ENCODE peak calls at places on chromosomes 7 and 10, in eight cellular contexts. One of them, this sample, is unnamed.
A peak's percentile ranks its signal among the peaks of the same experiment; 100 is the strongest.

GRCh38 chr10:4532976-4533375 is 293.0 kb upstream of the AKR1E2 start:
- DNase-seq in activated T-cell treated with anti-CD3 and anti-CD28 coated beads, Interleukin-2, amount 50 U/mL, for 72 hours: no peak
- DNase-seq in adrenal gland: no peak
- DNase-seq in activated naive CD4-positive, alpha-beta T cell treated with anti-CD3 and anti-CD28 coated beads for 36 hours: no peak
- DNase-seq in NCI-H1092: no peak
- DNase-seq in cardiac fibroblast: peak; percentile 66
- DNase-seq in activated CD4-positive, alpha-beta T cell treated with anti-CD3 and anti-CD28 coated beads, Interleukin-2, amount 10 ng/mL, durations not matched to agents 7 days and 5 days: no peak
- DNase-seq in DMS53: no peak
- DNase-seq in this sample: no peak

GRCh38 chr7:108284349-108285017 is 154.3 kb upstream of the LAMB4 start:
- DNase-seq in activated T-cell treated with anti-CD3 and anti-CD28 coated beads, Interleukin-2, amount 50 U/mL, for 72 hours: peak; percentile 39
- DNase-seq in adrenal gland: no peak
- DNase-seq in activated naive CD4-positive, alpha-beta T cell treated with anti-CD3 and anti-CD28 coated beads for 36 hours: peak; percentile 32
- DNase-seq in NCI-H1092: no peak
- DNase-seq in cardiac fibroblast: no peak
- DNase-seq in activated CD4-positive, alpha-beta T cell treated with anti-CD3 and anti-CD28 coated beads, Interleukin-2, amount 10 ng/mL, durations not matched to agents 7 days and 5 days: no peak
- DNase-seq in DMS53: no peak
- DNase-seq in this sample: no peak

GRCh38 chr7:139709460-139709859 is 68.3 kb downstream of the HIPK2 start:
- DNase-seq in activated T-cell treated with anti-CD3 and anti-CD28 coated beads, Interleukin-2, amount 50 U/mL, for 72 hours: no peak
- DNase-seq in adrenal gland: peak; percentile 57
- DNase-seq in activated naive CD4-positive, alpha-beta T cell treated with anti-CD3 and anti-CD28 coated beads for 36 hours: no peak
- DNase-seq in NCI-H1092: no peak
- DNase-seq in cardiac fibroblast: peak; percentile 47
- DNase-seq in activated CD4-positive, alpha-beta T cell treated with anti-CD3 and anti-CD28 coated beads, Interleukin-2, amount 10 ng/mL, durations not matched to agents 7 days and 5 days: no peak
- DNase-seq in DMS53: no peak
- DNase-seq in this sample: no peak

GRCh38 chr10:92697663-92698511 is 8.1 kb downstream of the HHEX start:
- DNase-seq in activated T-cell treated with anti-CD3 and anti-CD28 coated beads, Interleukin-2, amount 50 U/mL, for 72 hours: no peak
- DNase-seq in adrenal gland: no peak
- DNase-seq in activated naive CD4-positive, alpha-beta T cell treated with anti-CD3 and anti-CD28 coated beads for 36 hours: no peak
- DNase-seq in NCI-H1092: no peak
- DNase-seq in cardiac fibroblast: no peak
- DNase-seq in activated CD4-positive, alpha-beta T cell treated with anti-CD3 and anti-CD28 coated beads, Interleukin-2, amount 10 ng/mL, durations not matched to agents 7 days and 5 days: no peak
- DNase-seq in DMS53: no peak
- DNase-seq in this sample: no peak

GRCh38 chr7:27164381-27165088 is 802 bp downstream of the HOXA9 start:
- DNase-seq in activated T-cell treated with anti-CD3 and anti-CD28 coated beads, Interleukin-2, amount 50 U/mL, for 72 hours: no peak
- DNase-seq in adrenal gland: no peak
- DNase-seq in activated naive CD4-positive, alpha-beta T cell treated with anti-CD3 and anti-CD28 coated beads for 36 hours: no peak
- DNase-seq in NCI-H1092: no peak
- DNase-seq in cardiac fibroblast: no peak
- DNase-seq in activated CD4-positive, alpha-beta T cell treated with anti-CD3 and anti-CD28 coated beads, Interleukin-2, amount 10 ng/mL, durations not matched to agents 7 days and 5 days: no peak
- DNase-seq in DMS53: peak; percentile 48
- DNase-seq in this sample: peak; percentile 30

GRCh38 chr10:43665054-43665453 is 16.4 kb upstream of the ZNF32 start:
- DNase-seq in activated T-cell treated with anti-CD3 and anti-CD28 coated beads, Interleukin-2, amount 50 U/mL, for 72 hours: no peak
- DNase-seq in adrenal gland: no peak
- DNase-seq in activated naive CD4-positive, alpha-beta T cell treated with anti-CD3 and anti-CD28 coated beads for 36 hours: no peak
- DNase-seq in NCI-H1092: no peak
- DNase-seq in cardiac fibroblast: no peak
- DNase-seq in activated CD4-positive, alpha-beta T cell treated with anti-CD3 and anti-CD28 coated beads, Interleukin-2, amount 10 ng/mL, durations not matched to agents 7 days and 5 days: no peak
- DNase-seq in DMS53: no peak
- DNase-seq in this sample: no peak

GRCh38 chr10:123860856-123861255 is 30.8 kb downstream of the CPXM2 start:
- DNase-seq in activated T-cell treated with anti-CD3 and anti-CD28 coated beads, Interleukin-2, amount 50 U/mL, for 72 hours: no peak
- DNase-seq in adrenal gland: no peak
- DNase-seq in activated naive CD4-positive, alpha-beta T cell treated with anti-CD3 and anti-CD28 coated beads for 36 hours: no peak
- DNase-seq in NCI-H1092: no peak
- DNase-seq in cardiac fibroblast: no peak
- DNase-seq in activated CD4-positive, alpha-beta T cell treated with anti-CD3 and anti-CD28 coated beads, Interleukin-2, amount 10 ng/mL, durations not matched to agents 7 days and 5 days: no peak
- DNase-seq in DMS53: no peak
- DNase-seq in this sample: no peak

GRCh38 chr10:78335691-78336401 is 302.2 kb downstream of the RPS24 start:
- DNase-seq in activated T-cell treated with anti-CD3 and anti-CD28 coated beads, Interleukin-2, amount 50 U/mL, for 72 hours: no peak
- DNase-seq in adrenal gland: peak; percentile 22
- DNase-seq in activated naive CD4-positive, alpha-beta T cell treated with anti-CD3 and anti-CD28 coated beads for 36 hours: no peak
- DNase-seq in NCI-H1092: no peak
- DNase-seq in cardiac fibroblast: peak; percentile 27
- DNase-seq in activated CD4-positive, alpha-beta T cell treated with anti-CD3 and anti-CD28 coated beads, Interleukin-2, amount 10 ng/mL, durations not matched to agents 7 days and 5 days: no peak
- DNase-seq in DMS53: peak; percentile 86
- DNase-seq in this sample: peak; percentile 66

GRCh38 chr7:24907311-24907886 is 72.6 kb downstream of the OSBPL3 start:
- DNase-seq in activated T-cell treated with anti-CD3 and anti-CD28 coated beads, Interleukin-2, amount 50 U/mL, for 72 hours: peak; percentile 42
- DNase-seq in adrenal gland: no peak
- DNase-seq in activated naive CD4-positive, alpha-beta T cell treated with anti-CD3 and anti-CD28 coated beads for 36 hours: peak; percentile 48
- DNase-seq in NCI-H1092: no peak
- DNase-seq in cardiac fibroblast: peak; percentile 43
- DNase-seq in activated CD4-positive, alpha-beta T cell treated with anti-CD3 and anti-CD28 coated beads, Interleukin-2, amount 10 ng/mL, durations not matched to agents 7 days and 5 days: peak; percentile 46
- DNase-seq in DMS53: peak; percentile 85
- DNase-seq in this sample: no peak

GRCh38 chr7:158353606-158354570 is 233.7 kb downstream of the PTPRN2 start:
- DNase-seq in activated T-cell treated with anti-CD3 and anti-CD28 coated beads, Interleukin-2, amount 50 U/mL, for 72 hours: no peak
- DNase-seq in adrenal gland: no peak
- DNase-seq in activated naive CD4-positive, alpha-beta T cell treated with anti-CD3 and anti-CD28 coated beads for 36 hours: peak; percentile 34
- DNase-seq in NCI-H1092: peak; percentile 25
- DNase-seq in cardiac fibroblast: peak; percentile 10
- DNase-seq in activated CD4-positive, alpha-beta T cell treated with anti-CD3 and anti-CD28 coated beads, Interleukin-2, amount 10 ng/mL, durations not matched to agents 7 days and 5 days: peak; percentile 24
- DNase-seq in DMS53: peak; percentile 73
- DNase-seq in this sample: peak; percentile 1

GRCh38 chr10:6958254-6958653 is 378.2 kb upstream of the PRKCQ start:
- DNase-seq in activated T-cell treated with anti-CD3 and anti-CD28 coated beads, Interleukin-2, amount 50 U/mL, for 72 hours: no peak
- DNase-seq in adrenal gland: no peak
- DNase-seq in activated naive CD4-positive, alpha-beta T cell treated with anti-CD3 and anti-CD28 coated beads for 36 hours: no peak
- DNase-seq in NCI-H1092: no peak
- DNase-seq in cardiac fibroblast: no peak
- DNase-seq in activated CD4-positive, alpha-beta T cell treated with anti-CD3 and anti-CD28 coated beads, Interleukin-2, amount 10 ng/mL, durations not matched to agents 7 days and 5 days: no peak
- DNase-seq in DMS53: no peak
- DNase-seq in this sample: no peak

GRCh38 chr7:87414400-87415188 is 60.9 kb downstream of the ABCB4 start:
- DNase-seq in activated T-cell treated with anti-CD3 and anti-CD28 coated beads, Interleukin-2, amount 50 U/mL, for 72 hours: no peak
- DNase-seq in adrenal gland: no peak
- DNase-seq in activated naive CD4-positive, alpha-beta T cell treated with anti-CD3 and anti-CD28 coated beads for 36 hours: no peak
- DNase-seq in NCI-H1092: no peak
- DNase-seq in cardiac fibroblast: no peak
- DNase-seq in activated CD4-positive, alpha-beta T cell treated with anti-CD3 and anti-CD28 coated beads, Interleukin-2, amount 10 ng/mL, durations not matched to agents 7 days and 5 days: no peak
- DNase-seq in DMS53: peak; percentile 31
- DNase-seq in this sample: no peak

GRCh38 chr7:19397917-19398316 is 252.7 kb upstream of the FERD3L start:
- DNase-seq in activated T-cell treated with anti-CD3 and anti-CD28 coated beads, Interleukin-2, amount 50 U/mL, for 72 hours: no peak
- DNase-seq in adrenal gland: no peak
- DNase-seq in activated naive CD4-positive, alpha-beta T cell treated with anti-CD3 and anti-CD28 coated beads for 36 hours: no peak
- DNase-seq in NCI-H1092: no peak
- DNase-seq in cardiac fibroblast: no peak
- DNase-seq in activated CD4-positive, alpha-beta T cell treated with anti-CD3 and anti-CD28 coated beads, Interleukin-2, amount 10 ng/mL, durations not matched to agents 7 days and 5 days: no peak
- DNase-seq in DMS53: peak; percentile 15
- DNase-seq in this sample: no peak

GRCh38 chr10:119401671-119402395 is 140.7 kb downstream of the RGS10 start:
- DNase-seq in activated T-cell treated with anti-CD3 and anti-CD28 coated beads, Interleukin-2, amount 50 U/mL, for 72 hours: no peak
- DNase-seq in adrenal gland: peak; percentile 46
- DNase-seq in activated naive CD4-positive, alpha-beta T cell treated with anti-CD3 and anti-CD28 coated beads for 36 hours: no peak
- DNase-seq in NCI-H1092: no peak
- DNase-seq in cardiac fibroblast: peak; percentile 89
- DNase-seq in activated CD4-positive, alpha-beta T cell treated with anti-CD3 and anti-CD28 coated beads, Interleukin-2, amount 10 ng/mL, durations not matched to agents 7 days and 5 days: no peak
- DNase-seq in DMS53: peak; percentile 64
- DNase-seq in this sample: peak; percentile 78

GRCh38 chr7:6640246-6640721 is 3.2 kb downstream of the ZNF316 start:
- DNase-seq in activated T-cell treated with anti-CD3 and anti-CD28 coated beads, Interleukin-2, amount 50 U/mL, for 72 hours: no peak
- DNase-seq in adrenal gland: no peak
- DNase-seq in activated naive CD4-positive, alpha-beta T cell treated with anti-CD3 and anti-CD28 coated beads for 36 hours: peak; percentile 45
- DNase-seq in NCI-H1092: no peak
- DNase-seq in cardiac fibroblast: peak; percentile 56
- DNase-seq in activated CD4-positive, alpha-beta T cell treated with anti-CD3 and anti-CD28 coated beads, Interleukin-2, amount 10 ng/mL, durations not matched to agents 7 days and 5 days: no peak
- DNase-seq in DMS53: no peak
- DNase-seq in this sample: peak; percentile 56

GRCh38 chr10:133475821-133476640 is 22.3 kb downstream of the SCART1 start:
- DNase-seq in activated T-cell treated with anti-CD3 and anti-CD28 coated beads, Interleukin-2, amount 50 U/mL, for 72 hours: peak; percentile 16
- DNase-seq in adrenal gland: no peak
- DNase-seq in activated naive CD4-positive, alpha-beta T cell treated with anti-CD3 and anti-CD28 coated beads for 36 hours: peak; percentile 22
- DNase-seq in NCI-H1092: no peak
- DNase-seq in cardiac fibroblast: no peak
- DNase-seq in activated CD4-positive, alpha-beta T cell treated with anti-CD3 and anti-CD28 coated beads, Interleukin-2, amount 10 ng/mL, durations not matched to agents 7 days and 5 days: peak; percentile 47
- DNase-seq in DMS53: no peak
- DNase-seq in this sample: no peak

GRCh38 chr10:5648494-5649457 is 17.6 kb downstream of the ASB13 start:
- DNase-seq in activated T-cell treated with anti-CD3 and anti-CD28 coated beads, Interleukin-2, amount 50 U/mL, for 72 hours: no peak
- DNase-seq in adrenal gland: no peak
- DNase-seq in activated naive CD4-positive, alpha-beta T cell treated with anti-CD3 and anti-CD28 coated beads for 36 hours: no peak
- DNase-seq in NCI-H1092: no peak
- DNase-seq in cardiac fibroblast: no peak
- DNase-seq in activated CD4-positive, alpha-beta T cell treated with anti-CD3 and anti-CD28 coated beads, Interleukin-2, amount 10 ng/mL, durations not matched to agents 7 days and 5 days: no peak
- DNase-seq in DMS53: peak; percentile 41
- DNase-seq in this sample: no peak

GRCh38 chr10:8138471-8138870 is 84.0 kb downstream of the GATA3 start:
- DNase-seq in activated T-cell treated with anti-CD3 and anti-CD28 coated beads, Interleukin-2, amount 50 U/mL, for 72 hours: no peak
- DNase-seq in adrenal gland: no peak
- DNase-seq in activated naive CD4-positive, alpha-beta T cell treated with anti-CD3 and anti-CD28 coated beads for 36 hours: no peak
- DNase-seq in NCI-H1092: no peak
- DNase-seq in cardiac fibroblast: peak; percentile 23
- DNase-seq in activated CD4-positive, alpha-beta T cell treated with anti-CD3 and anti-CD28 coated beads, Interleukin-2, amount 10 ng/mL, durations not matched to agents 7 days and 5 days: no peak
- DNase-seq in DMS53: no peak
- DNase-seq in this sample: no peak

GRCh38 chr10:44010873-44011602 is 362.4 kb upstream of the ZNF32 start:
- DNase-seq in activated T-cell treated with anti-CD3 and anti-CD28 coated beads, Interleukin-2, amount 50 U/mL, for 72 hours: peak; percentile 40
- DNase-seq in adrenal gland: no peak
- DNase-seq in activated naive CD4-positive, alpha-beta T cell treated with anti-CD3 and anti-CD28 coated beads for 36 hours: peak; percentile 67
- DNase-seq in NCI-H1092: no peak
- DNase-seq in cardiac fibroblast: no peak
- DNase-seq in activated CD4-positive, alpha-beta T cell treated with anti-CD3 and anti-CD28 coated beads, Interleukin-2, amount 10 ng/mL, durations not matched to agents 7 days and 5 days: no peak
- DNase-seq in DMS53: peak; percentile 5
- DNase-seq in this sample: peak; percentile 52

GRCh38 chr7:107592361-107593024 is 12.4 kb downstream of the BCAP29 start:
- DNase-seq in activated T-cell treated with anti-CD3 and anti-CD28 coated beads, Interleukin-2, amount 50 U/mL, for 72 hours: no peak
- DNase-seq in adrenal gland: no peak
- DNase-seq in activated naive CD4-positive, alpha-beta T cell treated with anti-CD3 and anti-CD28 coated beads for 36 hours: no peak
- DNase-seq in NCI-H1092: no peak
- DNase-seq in cardiac fibroblast: peak; percentile 30
- DNase-seq in activated CD4-positive, alpha-beta T cell treated with anti-CD3 and anti-CD28 coated beads, Interleukin-2, amount 10 ng/mL, durations not matched to agents 7 days and 5 days: no peak
- DNase-seq in DMS53: no peak
- DNase-seq in this sample: no peak

GRCh38 chr7:115099906-115100305 is 178.0 kb downstream of the MDFIC start:
- DNase-seq in activated T-cell treated with anti-CD3 and anti-CD28 coated beads, Interleukin-2, amount 50 U/mL, for 72 hours: no peak
- DNase-seq in adrenal gland: no peak
- DNase-seq in activated naive CD4-positive, alpha-beta T cell treated with anti-CD3 and anti-CD28 coated beads for 36 hours: no peak
- DNase-seq in NCI-H1092: no peak
- DNase-seq in cardiac fibroblast: peak; percentile 81
- DNase-seq in activated CD4-positive, alpha-beta T cell treated with anti-CD3 and anti-CD28 coated beads, Interleukin-2, amount 10 ng/mL, durations not matched to agents 7 days and 5 days: no peak
- DNase-seq in DMS53: peak; percentile 91
- DNase-seq in this sample: no peak

GRCh38 chr7:71486856-71487628 is 355.1 kb downstream of the GALNT17 start:
- DNase-seq in activated T-cell treated with anti-CD3 and anti-CD28 coated beads, Interleukin-2, amount 50 U/mL, for 72 hours: no peak
- DNase-seq in adrenal gland: no peak
- DNase-seq in activated naive CD4-positive, alpha-beta T cell treated with anti-CD3 and anti-CD28 coated beads for 36 hours: no peak
- DNase-seq in NCI-H1092: no peak
- DNase-seq in cardiac fibroblast: peak; percentile 26
- DNase-seq in activated CD4-positive, alpha-beta T cell treated with anti-CD3 and anti-CD28 coated beads, Interleukin-2, amount 10 ng/mL, durations not matched to agents 7 days and 5 days: no peak
- DNase-seq in DMS53: no peak
- DNase-seq in this sample: peak; percentile 50

GRCh38 chr10:4329237-4329636 is 496.8 kb upstream of the AKR1E2 start:
- DNase-seq in activated T-cell treated with anti-CD3 and anti-CD28 coated beads, Interleukin-2, amount 50 U/mL, for 72 hours: no peak
- DNase-seq in adrenal gland: no peak
- DNase-seq in activated naive CD4-positive, alpha-beta T cell treated with anti-CD3 and anti-CD28 coated beads for 36 hours: no peak
- DNase-seq in NCI-H1092: no peak
- DNase-seq in cardiac fibroblast: no peak
- DNase-seq in activated CD4-positive, alpha-beta T cell treated with anti-CD3 and anti-CD28 coated beads, Interleukin-2, amount 10 ng/mL, durations not matched to agents 7 days and 5 days: no peak
- DNase-seq in DMS53: no peak
- DNase-seq in this sample: no peak

GRCh38 chr7:7720193-7720592 is 1.8 kb upstream of the RPA3 start:
- DNase-seq in activated T-cell treated with anti-CD3 and anti-CD28 coated beads, Interleukin-2, amount 50 U/mL, for 72 hours: no peak
- DNase-seq in adrenal gland: no peak
- DNase-seq in activated naive CD4-positive, alpha-beta T cell treated with anti-CD3 and anti-CD28 coated beads for 36 hours: no peak
- DNase-seq in NCI-H1092: peak; percentile 78
- DNase-seq in cardiac fibroblast: no peak
- DNase-seq in activated CD4-positive, alpha-beta T cell treated with anti-CD3 and anti-CD28 coated beads, Interleukin-2, amount 10 ng/mL, durations not matched to agents 7 days and 5 days: no peak
- DNase-seq in DMS53: peak; percentile 36
- DNase-seq in this sample: no peak

GRCh38 chr7:96734343-96734742 is 24.7 kb upstream of the SEM1 start:
- DNase-seq in activated T-cell treated with anti-CD3 and anti-CD28 coated beads, Interleukin-2, amount 50 U/mL, for 72 hours: no peak
- DNase-seq in adrenal gland: no peak
- DNase-seq in activated naive CD4-positive, alpha-beta T cell treated with anti-CD3 and anti-CD28 coated beads for 36 hours: no peak
- DNase-seq in NCI-H1092: no peak
- DNase-seq in cardiac fibroblast: no peak
- DNase-seq in activated CD4-positive, alpha-beta T cell treated with anti-CD3 and anti-CD28 coated beads, Interleukin-2, amount 10 ng/mL, durations not matched to agents 7 days and 5 days: no peak
- DNase-seq in DMS53: no peak
- DNase-seq in this sample: no peak

GRCh38 chr7:127718325-127718724 is 66.3 kb downstream of the SND1 start:
- DNase-seq in activated T-cell treated with anti-CD3 and anti-CD28 coated beads, Interleukin-2, amount 50 U/mL, for 72 hours: no peak
- DNase-seq in adrenal gland: no peak
- DNase-seq in activated naive CD4-positive, alpha-beta T cell treated with anti-CD3 and anti-CD28 coated beads for 36 hours: no peak
- DNase-seq in NCI-H1092: no peak
- DNase-seq in cardiac fibroblast: no peak
- DNase-seq in activated CD4-positive, alpha-beta T cell treated with anti-CD3 and anti-CD28 coated beads, Interleukin-2, amount 10 ng/mL, durations not matched to agents 7 days and 5 days: no peak
- DNase-seq in DMS53: no peak
- DNase-seq in this sample: no peak

GRCh38 chr7:107152011-107152410 is 16.8 kb upstream of the HBP1 start:
- DNase-seq in activated T-cell treated with anti-CD3 and anti-CD28 coated beads, Interleukin-2, amount 50 U/mL, for 72 hours: no peak
- DNase-seq in adrenal gland: no peak
- DNase-seq in activated naive CD4-positive, alpha-beta T cell treated with anti-CD3 and anti-CD28 coated beads for 36 hours: no peak
- DNase-seq in NCI-H1092: no peak
- DNase-seq in cardiac fibroblast: peak; percentile 41
- DNase-seq in activated CD4-positive, alpha-beta T cell treated with anti-CD3 and anti-CD28 coated beads, Interleukin-2, amount 10 ng/mL, durations not matched to agents 7 days and 5 days: no peak
- DNase-seq in DMS53: peak; percentile 16
- DNase-seq in this sample: no peak

GRCh38 chr10:31804416-31804815 is 124.2 kb downstream of the ARHGAP12 start:
- DNase-seq in activated T-cell treated with anti-CD3 and anti-CD28 coated beads, Interleukin-2, amount 50 U/mL, for 72 hours: no peak
- DNase-seq in adrenal gland: no peak
- DNase-seq in activated naive CD4-positive, alpha-beta T cell treated with anti-CD3 and anti-CD28 coated beads for 36 hours: no peak
- DNase-seq in NCI-H1092: no peak
- DNase-seq in cardiac fibroblast: no peak
- DNase-seq in activated CD4-positive, alpha-beta T cell treated with anti-CD3 and anti-CD28 coated beads, Interleukin-2, amount 10 ng/mL, durations not matched to agents 7 days and 5 days: no peak
- DNase-seq in DMS53: no peak
- DNase-seq in this sample: no peak

GRCh38 chr10:131977323-131978096 is 4.2 kb downstream of the BNIP3 start:
- DNase-seq in activated T-cell treated with anti-CD3 and anti-CD28 coated beads, Interleukin-2, amount 50 U/mL, for 72 hours: no peak
- DNase-seq in adrenal gland: peak; percentile 3
- DNase-seq in activated naive CD4-positive, alpha-beta T cell treated with anti-CD3 and anti-CD28 coated beads for 36 hours: no peak
- DNase-seq in NCI-H1092: no peak
- DNase-seq in cardiac fibroblast: no peak
- DNase-seq in activated CD4-positive, alpha-beta T cell treated with anti-CD3 and anti-CD28 coated beads, Interleukin-2, amount 10 ng/mL, durations not matched to agents 7 days and 5 days: no peak
- DNase-seq in DMS53: peak; percentile 16
- DNase-seq in this sample: no peak

GRCh38 chr10:23291551-23292334 is 52.9 kb downstream of the C10orf67 start:
- DNase-seq in activated T-cell treated with anti-CD3 and anti-CD28 coated beads, Interleukin-2, amount 50 U/mL, for 72 hours: no peak
- DNase-seq in adrenal gland: no peak
- DNase-seq in activated naive CD4-positive, alpha-beta T cell treated with anti-CD3 and anti-CD28 coated beads for 36 hours: no peak
- DNase-seq in NCI-H1092: no peak
- DNase-seq in cardiac fibroblast: no peak
- DNase-seq in activated CD4-positive, alpha-beta T cell treated with anti-CD3 and anti-CD28 coated beads, Interleukin-2, amount 10 ng/mL, durations not matched to agents 7 days and 5 days: no peak
- DNase-seq in DMS53: peak; percentile 80
- DNase-seq in this sample: no peak

GRCh38 chr7:47492720-47493119 is 89.2 kb downstream of the TNS3 start:
- DNase-seq in activated T-cell treated with anti-CD3 and anti-CD28 coated beads, Interleukin-2, amount 50 U/mL, for 72 hours: no peak
- DNase-seq in adrenal gland: no peak
- DNase-seq in activated naive CD4-positive, alpha-beta T cell treated with anti-CD3 and anti-CD28 coated beads for 36 hours: no peak
- DNase-seq in NCI-H1092: peak; percentile 40
- DNase-seq in cardiac fibroblast: no peak
- DNase-seq in activated CD4-positive, alpha-beta T cell treated with anti-CD3 and anti-CD28 coated beads, Interleukin-2, amount 10 ng/mL, durations not matched to agents 7 days and 5 days: no peak
- DNase-seq in DMS53: no peak
- DNase-seq in this sample: no peak

GRCh38 chr7:44448456-44448855 is 42.0 kb downstream of the NUDCD3 start:
- DNase-seq in activated T-cell treated with anti-CD3 and anti-CD28 coated beads, Interleukin-2, amount 50 U/mL, for 72 hours: no peak
- DNase-seq in adrenal gland: no peak
- DNase-seq in activated naive CD4-positive, alpha-beta T cell treated with anti-CD3 and anti-CD28 coated beads for 36 hours: no peak
- DNase-seq in NCI-H1092: no peak
- DNase-seq in cardiac fibroblast: no peak
- DNase-seq in activated CD4-positive, alpha-beta T cell treated with anti-CD3 and anti-CD28 coated beads, Interleukin-2, amount 10 ng/mL, durations not matched to agents 7 days and 5 days: no peak
- DNase-seq in DMS53: no peak
- DNase-seq in this sample: no peak

GRCh38 chr10:69838853-69839252 is 37.1 kb downstream of the COL13A1 start:
- DNase-seq in activated T-cell treated with anti-CD3 and anti-CD28 coated beads, Interleukin-2, amount 50 U/mL, for 72 hours: no peak
- DNase-seq in adrenal gland: no peak
- DNase-seq in activated naive CD4-positive, alpha-beta T cell treated with anti-CD3 and anti-CD28 coated beads for 36 hours: no peak
- DNase-seq in NCI-H1092: no peak
- DNase-seq in cardiac fibroblast: peak; percentile 73
- DNase-seq in activated CD4-positive, alpha-beta T cell treated with anti-CD3 and anti-CD28 coated beads, Interleukin-2, amount 10 ng/mL, durations not matched to agents 7 days and 5 days: no peak
- DNase-seq in DMS53: no peak
- DNase-seq in this sample: no peak

GRCh38 chr7:100372694-100373093 is 593 bp upstream of the PILRA start:
- DNase-seq in activated T-cell treated with anti-CD3 and anti-CD28 coated beads, Interleukin-2, amount 50 U/mL, for 72 hours: no peak
- DNase-seq in adrenal gland: no peak
- DNase-seq in activated naive CD4-positive, alpha-beta T cell treated with anti-CD3 and anti-CD28 coated beads for 36 hours: no peak
- DNase-seq in NCI-H1092: no peak
- DNase-seq in cardiac fibroblast: no peak
- DNase-seq in activated CD4-positive, alpha-beta T cell treated with anti-CD3 and anti-CD28 coated beads, Interleukin-2, amount 10 ng/mL, durations not matched to agents 7 days and 5 days: no peak
- DNase-seq in DMS53: no peak
- DNase-seq in this sample: no peak